ENCODE peak calls at places on chromosomes 1 and 21, in nine cellular contexts. L is fibroblast of lung, K is activated B cell treated with CpG ODN at 0.5 μM for 24 hours, J is PC-3, S is COLO829, T is iPS-NIHi11, N is SK-MEL-5, D is putamen, B is heart left ventricle. G is an unnamed sample.

GRCh38 chr1:244801246-244801645 is 34.2 kb upstream of the COX20 start:
- DNase-seq in N (peak; percentile 61), L (peak; percentile 34), J (peak; percentile 83), T (peak; percentile 65), S (peak; percentile 64), D (no peak), B (no peak), K (peak; percentile 36), G (no peak)

GRCh38 chr1:46747683-46748288 is 28.9 kb upstream of the EFCAB14 start:
- DNase-seq in J (peak; percentile 78), D (no peak), T (peak; percentile 90), B (peak; percentile 29), L (peak; percentile 31), N (peak; percentile 77), S (peak; percentile 73), K (no peak), G (peak; percentile 83)

GRCh38 chr21:33198346-33199135 is 31.2 kb upstream of the IFNAR2 start:
- DNase-seq in J (no peak), L (peak; percentile 58), N (no peak), K (no peak), B (peak; percentile 70), T (no peak), D (peak; percentile 70), S (no peak), G (no peak)

GRCh38 chr1:211698161-211699026 is 23.0 kb upstream of the NEK2 start:
- DNase-seq in B (peak; percentile 76), T (peak; percentile 91), L (peak; percentile 49), K (peak; percentile 59), S (peak; percentile 76), J (peak; percentile 87), N (peak; percentile 84), D (peak; percentile 71), G (peak; percentile 86)

GRCh38 chr21:45981641-45982255 is at the start of gene COL6A1:
- DNase-seq in B (peak; percentile 80), T (peak; percentile 87), L (no peak), J (peak; percentile 50), S (peak; percentile 53), N (no peak), K (peak; percentile 19), D (peak; percentile 32), G (peak; percentile 84)

GRCh38 chr21:37564341-37564923 is 197.9 kb downstream of the DYRK1A start:
- DNase-seq in S (peak; percentile 6), L (peak; percentile 96), J (peak; percentile 99), B (peak; percentile 73), D (peak; percentile 79), K (no peak), T (peak; percentile 35), N (no peak), G (peak; percentile 91)

GRCh38 chr21:42636535-42636914 is 16.9 kb upstream of the PDE9A start:
- DNase-seq in D (no peak), S (no peak), B (no peak), J (peak; percentile 39), T (no peak), L (peak; percentile 80), N (no peak), K (no peak), G (no peak)

GRCh38 chr1:51948491-51948915 is 42.0 kb downstream of the RAB3B start:
- DNase-seq in J (no peak), D (no peak), B (no peak), K (no peak), N (no peak), L (no peak), T (no peak), S (no peak), G (no peak)

GRCh38 chr1:172109357-172109756 is 268.1 kb downstream of the DNM3 start:
- DNase-seq in D (no peak), K (no peak), T (no peak), L (peak; percentile 8), J (no peak), N (no peak), B (no peak), S (no peak), G (no peak)

GRCh38 chr1:61207416-61207815 is 125.1 kb downstream of the NFIA start:
- DNase-seq in N (peak; percentile 61), B (no peak), S (no peak), K (no peak), T (no peak), D (no peak), J (no peak), L (no peak), G (no peak)

GRCh38 chr1:2583871-2584341 is 2.7 kb upstream of the PRXL2B start:
- DNase-seq in L (peak; percentile 60), B (no peak), T (no peak), J (no peak), N (no peak), S (no peak), D (no peak), K (no peak), G (peak; percentile 20)

GRCh38 chr1:194809665-194810064 is 1623.3 kb upstream of the B3GALT2 start:
- DNase-seq in B (no peak), J (no peak), N (no peak), D (no peak), L (no peak), T (no peak), S (no peak), K (no peak), G (no peak)

GRCh38 chr21:33261635-33262034 is 4.5 kb upstream of the IL10RB start:
- DNase-seq in S (no peak), K (no peak), J (no peak), T (no peak), D (no peak), B (no peak), N (peak; percentile 9), L (peak; percentile 51), G (no peak)

GRCh38 chr21:38376235-38376634 is 119.4 kb downstream of the KCNJ15 start:
- DNase-seq in L (no peak), J (no peak), K (no peak), T (no peak), B (peak; percentile 41), D (no peak), N (no peak), S (no peak), G (no peak)

G was measured in hepatocyte.